ENCODE peak calls at places on chromosomes 16 and 17, in nine cellular contexts. I is SJSA1, T is psoas muscle, O is GM12878, C is colonic mucosa, V is heart left ventricle, K is sigmoid colon, D is skeletal muscle cell, Y is GM23338. S is an unnamed sample.

GRCh38 chr16:72721981-72722380 is 325.9 kb downstream of the ZFHX3 start:
- DNase-seq in I (no peak), T (no peak), O (no peak), C (no peak), V (no peak), K (no peak), D (no peak), Y (no peak), S (no peak)

GRCh38 chr17:17469358-17469757 is 7.4 kb upstream of the MED9 start:
- DNase-seq in I (no peak), T (no peak), O (no peak), C (no peak), V (no peak), K (no peak), D (no peak), Y (no peak), S (no peak)

GRCh38 chr16:66324785-66325184 is 41.7 kb upstream of the CDH5 start:
- DNase-seq in I (no peak), T (no peak), O (no peak), C (no peak), V (no peak), K (no peak), D (no peak), Y (peak), S (peak)

GRCh38 chr16:31529398-31530312 is 2.0 kb downstream of the AHSP start:
- DNase-seq in I (no peak), T (no peak), O (no peak), C (no peak), V (no peak), K (no peak), D (no peak), Y (peak), S (no peak)

GRCh38 chr16:49183911-49184310 is 97.7 kb downstream of the CBLN1 start:
- DNase-seq in I (peak), T (no peak), O (no peak), C (peak), V (no peak), K (no peak), D (no peak), Y (peak), S (no peak)

GRCh38 chr17:81386646-81387234 is 8.5 kb upstream of the BAHCC1 start:
- DNase-seq in I (no peak), T (peak), O (no peak), C (no peak), V (peak), K (no peak), D (no peak), Y (peak), S (no peak)

GRCh38 chr16:89586853-89587252 is 11.3 kb downstream of the CPNE7 start:
- DNase-seq in I (no peak), T (no peak), O (no peak), C (no peak), V (no peak), K (no peak), D (no peak), Y (no peak), S (no peak)

GRCh38 chr16:82195917-82196494 is 26.0 kb upstream of the MPHOSPH6 start:
- DNase-seq in I (no peak), T (no peak), O (no peak), C (no peak), V (no peak), K (no peak), D (peak), Y (no peak), S (no peak)

GRCh38 chr16:15855704-15856003 is 1.2 kb downstream of the MYH11 start:
- DNase-seq in I (no peak), T (no peak), O (no peak), C (no peak), V (no peak), K (no peak), D (no peak), Y (no peak), S (no peak)

GRCh38 chr17:41024702-41025101 is 2.3 kb downstream of the KRTAP1-5 start:
- DNase-seq in I (no peak), T (no peak), O (no peak), C (no peak), V (no peak), K (no peak), D (peak), Y (no peak), S (peak)

GRCh38 chr17:19579867-19580565 is 46.4 kb downstream of the SLC47A1 start:
- DNase-seq in I (no peak), T (peak), O (no peak), C (no peak), V (no peak), K (no peak), D (no peak), Y (peak), S (no peak)

GRCh38 chr16:49598386-49599170 is 225.0 kb downstream of the C16orf78 start:
- DNase-seq in I (no peak), T (no peak), O (peak), C (no peak), V (no peak), K (peak), D (no peak), Y (no peak), S (no peak)

GRCh38 chr17:15942207-15942833 is 2.6 kb upstream of the ADORA2B start:
- DNase-seq in I (no peak), T (no peak), O (no peak), C (no peak), V (no peak), K (peak), D (no peak), Y (no peak), S (no peak)

GRCh38 chr16:49608801-49609200 is 235.2 kb downstream of the C16orf78 start:
- DNase-seq in I (peak), T (peak), O (no peak), C (no peak), V (no peak), K (peak), D (no peak), Y (peak), S (peak)

GRCh38 chr17:15169676-15170075 is 95.5 kb downstream of the PMP22 start:
- DNase-seq in I (peak), T (no peak), O (no peak), C (no peak), V (no peak), K (no peak), D (peak), Y (no peak), S (no peak)

GRCh38 chr16:83701494-83701893 is 106.3 kb upstream of the HSBP1 start:
- DNase-seq in I (peak), T (no peak), O (no peak), C (no peak), V (no peak), K (no peak), D (no peak), Y (peak), S (peak)

GRCh38 chr17:45948498-45948880 is 50.6 kb upstream of the STH start:
- DNase-seq in I (no peak), T (no peak), O (no peak), C (no peak), V (no peak), K (no peak), D (no peak), Y (no peak), S (no peak)

GRCh38 chr16:57504001-57504400 is 17.7 kb upstream of the DOK4 start:
- DNase-seq in I (no peak), T (peak), O (no peak), C (no peak), V (no peak), K (no peak), D (no peak), Y (no peak), S (no peak)

GRCh38 chr16:57502048-57502775 is 15.9 kb upstream of the DOK4 start:
- DNase-seq in I (no peak), T (peak), O (no peak), C (no peak), V (no peak), K (peak), D (no peak), Y (no peak), S (no peak)

GRCh38 chr16:57503366-57503765 is 17.1 kb upstream of the DOK4 start:
- DNase-seq in I (no peak), T (peak), O (no peak), C (no peak), V (peak), K (peak), D (no peak), Y (peak), S (no peak)

GRCh38 chr16:57500578-57501111 is 14.4 kb upstream of the DOK4 start:
- DNase-seq in I (no peak), T (peak), O (no peak), C (no peak), V (peak), K (peak), D (no peak), Y (no peak), S (no peak)

GRCh38 chr16:57501492-57501891 is 15.2 kb upstream of the DOK4 start:
- DNase-seq in I (no peak), T (peak), O (no peak), C (no peak), V (no peak), K (peak), D (no peak), Y (no peak), S (no peak)
- H3K4me3 ChIP-seq in I (no peak), T (no peak), O (no peak), C (no peak), V (no peak), K (no peak), D (no peak), Y (no peak), S (no peak)

DNA sequence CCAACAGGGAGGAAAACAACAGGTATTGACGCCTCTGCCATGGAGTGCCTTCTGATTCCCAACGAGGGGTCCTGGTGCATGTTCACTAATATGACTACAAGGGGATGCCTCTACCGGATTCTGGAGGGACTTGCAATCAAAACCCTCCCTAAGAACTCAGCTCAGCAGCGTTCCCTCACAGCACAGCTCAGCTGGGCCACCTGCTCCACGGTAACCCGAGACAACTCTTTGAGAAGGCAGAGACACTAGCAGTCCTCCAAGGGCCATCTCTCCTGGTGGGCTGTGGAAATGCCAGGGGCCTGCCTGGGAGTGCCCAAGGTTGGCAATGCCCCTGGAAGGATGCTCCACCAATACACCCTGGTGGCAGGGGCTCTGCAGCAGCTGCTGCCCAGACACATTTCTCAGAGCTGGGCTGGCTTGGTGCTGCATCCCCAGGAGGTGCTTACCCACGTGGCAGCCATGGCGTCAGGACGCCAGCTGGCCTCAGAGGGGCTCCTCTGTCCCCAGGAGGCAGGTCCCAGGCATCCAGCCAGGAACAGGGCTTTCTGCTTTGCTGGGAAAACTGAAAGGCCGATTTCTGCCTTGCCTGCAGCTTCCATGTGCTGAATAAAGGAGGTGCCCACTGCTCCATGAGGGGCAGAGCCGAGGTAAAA is 16.5 kb downstream of the CDIP1 start:
- DNase-seq in I (no peak), T (peak), O (no peak), C (no peak), V (peak), K (no peak), D (no peak), Y (peak), S (no peak)
- H3K4me3 ChIP-seq in I (no peak), T (no peak), O (no peak), C (no peak), V (no peak), K (no peak), D (no peak), Y (no peak), S (no peak)

GRCh38 chr16:17481741-17482140 is 11.0 kb upstream of the XYLT1 start:
- DNase-seq in I (no peak), T (no peak), O (no peak), C (peak), V (no peak), K (no peak), D (no peak), Y (no peak), S (no peak)
- H3K4me3 ChIP-seq in I (no peak), T (no peak), O (no peak), C (no peak), V (no peak), K (no peak), D (no peak), Y (no peak), S (no peak)

GRCh38 chr17:74239169-74239568 is 25.8 kb downstream of the TTYH2 start:
- DNase-seq in I (no peak), T (no peak), O (no peak), C (peak), V (no peak), K (peak), D (peak), Y (no peak), S (no peak)

GRCh38 chr17:74241434-74241833 is 28.1 kb downstream of the TTYH2 start:
- DNase-seq in I (no peak), T (no peak), O (no peak), C (no peak), V (peak), K (no peak), D (no peak), Y (no peak), S (no peak)

GRCh38 chr17:74243013-74243755 is 29.8 kb downstream of the TTYH2 start:
- DNase-seq in I (no peak), T (peak), O (no peak), C (no peak), V (peak), K (no peak), D (no peak), Y (no peak), S (no peak)

GRCh38 chr17:74241847-74242246 is 28.5 kb downstream of the TTYH2 start:
- DNase-seq in I (no peak), T (no peak), O (no peak), C (no peak), V (no peak), K (no peak), D (no peak), Y (no peak), S (no peak)

DNA sequence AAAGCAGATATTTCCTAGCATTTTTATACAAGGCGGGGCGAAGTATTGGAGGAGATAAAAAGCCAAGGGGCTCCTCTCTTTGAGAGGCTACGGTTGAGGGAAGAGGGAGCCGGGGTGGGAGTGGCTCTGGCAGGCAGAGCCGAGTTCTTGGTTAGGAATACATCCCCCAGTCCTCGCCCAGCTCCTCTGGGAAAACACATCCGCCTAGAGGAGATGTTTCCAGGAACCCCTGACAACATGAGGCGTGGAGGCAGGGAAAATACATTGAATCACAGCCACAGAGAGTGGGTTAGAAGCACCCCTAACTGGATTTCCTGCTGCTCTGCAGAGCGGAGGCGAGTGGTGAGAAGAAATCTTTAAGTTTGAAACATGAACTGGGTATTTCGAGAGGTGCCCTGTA is 27.3 kb downstream of the TTYH2 start:
- DNase-seq in I (no peak), T (no peak), O (no peak), C (no peak), V (peak), K (no peak), D (peak), Y (no peak), S (no peak)
- H3K4me3 ChIP-seq in I (no peak), T (no peak), O (no peak), C (no peak), V (no peak), K (no peak), D (no peak), Y (no peak), S (no peak)

GRCh38 chr17:27479838-27480237 is 23.6 kb downstream of the KSR1 start:
- DNase-seq in I (no peak), T (no peak), O (no peak), C (no peak), V (no peak), K (no peak), D (no peak), Y (no peak), S (no peak)
- H3K4me3 ChIP-seq in I (no peak), T (no peak), O (no peak), C (no peak), V (no peak), K (no peak), D (no peak), Y (no peak), S (no peak)

DNA sequence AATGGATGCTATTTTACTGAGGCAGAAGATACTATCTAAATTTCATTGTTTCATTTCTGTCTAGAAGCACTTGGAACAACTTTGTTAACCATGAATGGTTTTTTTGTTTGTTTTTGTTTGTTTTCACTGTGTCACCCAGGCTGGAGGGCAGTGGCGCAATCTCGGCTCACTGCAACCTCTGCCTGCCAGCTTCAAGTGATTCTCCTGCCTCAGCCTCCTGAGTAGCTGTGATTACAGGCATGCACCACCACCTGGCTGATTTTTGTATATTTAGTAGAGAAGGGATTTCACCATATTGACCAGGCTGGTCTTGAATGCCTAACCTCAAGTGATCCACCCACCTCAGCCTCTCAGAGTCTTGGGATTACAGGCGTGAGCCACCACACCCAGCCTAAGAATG is 40.5 kb downstream of the ABHD15 start:
- DNase-seq in I (no peak), T (no peak), O (no peak), C (no peak), V (no peak), K (no peak), D (no peak), Y (no peak), S (no peak)
- H3K4me3 ChIP-seq in I (no peak), T (no peak), O (no peak), C (no peak), V (no peak), K (no peak), D (no peak), Y (no peak), S (no peak)